ENCODE peak calls at places on chromosomes 16 and 17, in four cellular contexts. T is B cell, N is foreskin fibroblast, W is amygdala. R is an unnamed sample.

GRCh38 chr17:49881054-49881402 is 33.2 kb upstream of the TAC4 start:
- DNase-seq in N (no peak), W (no peak), T (no peak), R (no peak)

GRCh38 chr17:27647755-27648154 is 16.8 kb downstream of the LGALS9 start:
- DNase-seq in N (no peak), T (no peak), W (no peak), R (no peak)

GRCh38 chr17:66373944-66374817 is 71.8 kb downstream of the PRKCA start:
- DNase-seq in W (no peak), N (no peak), T (no peak), R (no peak)

GRCh38 chr17:44688675-44689491 is 693 bp downstream of the CCDC43 start:
- DNase-seq in N (no peak), W (no peak), T (no peak), R (peak; percentile 11)

GRCh38 chr17:74998783-74999182 is 11.4 kb downstream of the CDR2L start:
- DNase-seq in W (no peak), N (no peak), T (no peak), R (no peak)

GRCh38 chr17:47240375-47240764 is 13.3 kb upstream of the ITGB3 start:
- DNase-seq in W (no peak), N (no peak), T (no peak), R (no peak)

GRCh38 chr16:58346831-58347371 is 45.4 kb upstream of the GINS3 start:
- DNase-seq in T (no peak), N (no peak), W (no peak), R (no peak)

GRCh38 chr16:77445321-77445720 is 10.5 kb upstream of the ADAMTS18 start:
- DNase-seq in N (no peak), T (no peak), W (no peak), R (no peak)

GRCh38 chr16:80265624-80266306 is 275.0 kb upstream of the DYNLRB2 start:
- DNase-seq in W (no peak), N (no peak), T (no peak), R (no peak)

GRCh38 chr17:21033350-21033749 is 9.5 kb downstream of the USP22 start:
- DNase-seq in W (no peak), N (no peak), T (no peak), R (no peak)

GRCh38 chr16:3223913-3224515 is 10.9 kb downstream of the ZNF200 start:
- DNase-seq in W (no peak), T (no peak), N (no peak), R (no peak)